ENCODE peak calls at places on chromosomes 4 and X, in ten cellular contexts. M is OCI-LY7, S is GM23248, G is PC-3, F is left ventricle myocardium inferior, R is tibial nerve, A is lung, B is endodermal cell, Z is cardiac muscle cell, D is right atrium auricular region. W is an unnamed sample.
A peak's percentile ranks its signal among the peaks of the same experiment; 100 is the strongest.

GRCh38 chr4:141177171-141177570 is 43.5 kb upstream of the ZNF330 start:
- DNase-seq in B (no peak), R (no peak), M (no peak), D (no peak), Z (no peak), G (no peak), S (no peak), A (no peak), F (no peak), W (no peak)

GRCh38 chrX:31580227-31580626 is 508.4 kb upstream of the FTHL17 start:
- DNase-seq in B (peak; percentile 57), D (no peak), S (peak; percentile 46), G (no peak), A (no peak), F (no peak), R (no peak), M (no peak), Z (peak; percentile 3), W (no peak)

GRCh38 chrX:105567046-105567445 is 255.3 kb upstream of the NRK start:
- DNase-seq in D (no peak), F (no peak), Z (no peak), R (no peak), A (no peak), M (no peak), G (no peak), B (no peak), S (no peak), W (no peak)

GRCh38 chr4:69717778-69718177 is 42.6 kb downstream of the SULT1B1 start:
- DNase-seq in Z (no peak), R (no peak), D (no peak), B (no peak), S (no peak), G (no peak), A (no peak), F (no peak), M (no peak), W (no peak)

GRCh38 chr4:1201851-1202525 is 29.6 kb upstream of the SPON2 start:
- DNase-seq in M (peak; percentile 54), S (peak; percentile 35), G (no peak), A (peak; percentile 67), B (peak; percentile 30), R (peak; percentile 15), Z (no peak), D (peak; percentile 85), F (no peak), W (peak; percentile 73)

GRCh38 chr4:8336412-8337075 is 67.0 kb downstream of the HTRA3 start:
- DNase-seq in F (no peak), S (peak; percentile 47), M (no peak), R (no peak), G (peak; percentile 75), B (no peak), A (no peak), Z (no peak), D (no peak), W (peak; percentile 22)

GRCh38 chr4:185914583-185915199 is 102.7 kb upstream of the SORBS2 start:
- DNase-seq in F (no peak), G (no peak), D (no peak), S (no peak), Z (no peak), A (no peak), B (no peak), R (no peak), M (no peak), W (no peak)

GRCh38 chr4:85708468-85708867 is 233.5 kb downstream of the ARHGAP24 start:
- DNase-seq in S (no peak), D (no peak), A (no peak), M (no peak), Z (peak; percentile 8), B (no peak), F (no peak), G (no peak), R (no peak), W (no peak)

GRCh38 chrX:151713859-151714258 is 2.0 kb upstream of the FATE1 start:
- DNase-seq in A (no peak), G (peak; percentile 47), R (no peak), S (peak; percentile 22), B (peak; percentile 82), M (peak; percentile 11), D (no peak), Z (peak; percentile 20), F (no peak), W (no peak)

GRCh38 chrX:135596495-135596894 is 76.0 kb downstream of the INTS6L start:
- DNase-seq in G (peak; percentile 58), M (peak; percentile 42), Z (peak; percentile 61), R (no peak), F (peak; percentile 14), B (peak; percentile 83), D (no peak), S (peak; percentile 59), A (no peak), W (peak; percentile 40)

GRCh38 chr4:33060873-33061542 is 2340.8 kb downstream of the PCDH7 start:
- DNase-seq in S (peak; percentile 74), F (no peak), A (no peak), M (peak; percentile 41), G (peak; percentile 69), R (no peak), Z (peak; percentile 79), B (peak; percentile 89), D (no peak), W (no peak)

GRCh38 chr4:109560687-109561452 is 824 bp downstream of the MCUB start:
- DNase-seq in G (peak; percentile 64), A (peak; percentile 30), B (peak; percentile 78), Z (peak; percentile 23), F (peak; percentile 30), M (peak; percentile 82), D (peak; percentile 74), R (no peak), S (peak; percentile 93), W (no peak)

GRCh38 chr4:157121396-157121795 is 45.4 kb downstream of the GLRB start:
- DNase-seq in M (no peak), Z (no peak), A (no peak), G (no peak), F (no peak), R (no peak), D (no peak), S (no peak), B (no peak), W (no peak)

GRCh38 chr4:140003851-140004579 is 150.0 kb downstream of the MAML3 start:
- DNase-seq in G (no peak), F (no peak), S (no peak), D (no peak), A (no peak), R (no peak), M (no peak), Z (peak; percentile 35), B (no peak), W (no peak)
- H3K4me3 ChIP-seq in G (peak overlapping the region; percentile 64), F (peak overlapping the region; percentile 63), S (peak overlapping the region; percentile 77), D (peak overlapping the region; percentile 42), A (peak overlapping the region; percentile 38), R (peak overlapping the region; percentile 47), M (no peak overlapping the region), Z (peak overlapping the region; percentile 14), B (peak overlapping the region; percentile 66), W (peak overlapping the region; percentile 38)

DNA sequence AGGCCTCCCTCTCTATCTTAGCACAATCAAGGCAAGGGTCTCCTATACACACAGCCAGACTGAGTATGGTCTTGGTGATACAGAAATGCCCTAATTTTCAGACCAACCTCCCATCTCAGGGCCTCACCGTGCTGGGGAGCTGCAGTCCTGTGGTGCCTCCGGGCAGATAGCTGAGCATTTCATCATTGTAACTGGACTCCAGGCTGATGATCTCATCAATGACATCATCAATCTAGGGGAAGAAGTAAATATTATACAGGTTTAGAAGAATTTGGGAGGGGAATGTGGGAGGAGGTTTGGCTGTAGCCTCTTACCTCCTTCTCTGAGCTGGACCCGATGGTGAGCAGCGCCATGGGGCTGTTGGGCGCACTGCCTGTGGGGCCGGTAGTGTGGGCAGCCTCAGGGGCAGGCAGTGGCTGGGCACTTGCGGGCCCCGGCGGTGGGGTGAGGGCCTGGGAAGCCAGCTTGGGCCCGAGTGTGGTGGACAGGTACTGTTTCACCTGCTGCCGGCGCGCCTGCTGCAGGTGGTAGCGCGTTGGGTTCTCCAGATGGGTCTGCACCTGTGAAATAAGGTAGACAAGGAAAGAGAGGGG is 5.2 kb downstream of the TFE3 start:
- DNase-seq in F (no peak), D (no peak), A (no peak), S (peak; percentile 62), Z (no peak), G (peak; percentile 28), R (no peak), B (no peak), M (no peak), W (no peak)
- H3K27ac ChIP-seq in F (no peak overlapping the region), D (no peak overlapping the region), A (no peak overlapping the region), S (peak overlapping the region; percentile 51), Z (no peak overlapping the region), G (no peak overlapping the region), R (no peak overlapping the region), B (no peak overlapping the region), M (no peak overlapping the region), W (peak overlapping the region; percentile 96)

DNA sequence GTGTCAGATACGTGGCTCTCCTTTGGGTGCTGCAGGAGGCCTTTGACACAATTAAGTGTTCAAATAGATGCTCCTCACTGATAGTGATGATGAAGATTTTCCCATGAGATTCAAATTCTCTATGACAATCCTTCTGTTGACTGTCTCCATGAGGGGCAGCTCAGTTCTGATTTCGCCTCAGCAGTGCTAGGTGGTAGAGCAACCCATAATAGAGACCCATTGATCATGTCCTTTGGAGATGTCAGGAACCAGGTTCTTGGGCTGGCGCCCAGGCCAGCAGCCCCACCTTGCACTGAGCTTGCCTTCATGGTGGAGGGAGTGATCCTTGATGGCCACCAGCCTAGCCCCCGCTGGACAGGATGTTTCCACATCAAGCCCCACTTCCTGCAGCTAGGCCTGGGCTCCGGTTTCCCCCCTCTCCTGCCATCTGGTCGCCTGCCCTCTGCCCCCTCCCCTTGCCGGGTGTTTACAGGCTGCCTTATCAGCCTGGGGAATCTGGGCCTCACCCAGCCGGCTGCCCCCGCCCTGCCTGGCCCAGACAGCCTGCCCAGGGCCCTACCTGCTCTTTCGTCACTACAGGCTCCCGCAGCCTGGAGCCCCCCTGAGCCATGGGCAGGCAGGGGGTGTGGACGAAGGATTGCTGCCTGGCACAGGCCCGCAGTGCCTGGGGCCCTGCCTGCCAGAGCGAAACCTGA is 12.6 kb downstream of the ELF4 start:
- DNase-seq in A (no peak), R (no peak), D (no peak), M (no peak), G (no peak), B (no peak), S (no peak), F (no peak), Z (no peak), W (peak; percentile 53)
- H3K4me1 ChIP-seq in A (peaks cover 16% of the 10 kb centered on the region), R (no peaks in the 10 kb centered on the region), D (peaks cover 37% of the 10 kb centered on the region), M (peaks cover 11% of the 10 kb centered on the region), G (peaks cover 4% of the 10 kb centered on the region), B (no peaks in the 10 kb centered on the region), S (peaks cover 12% of the 10 kb centered on the region), F (peaks cover 31% of the 10 kb centered on the region), Z (no peaks in the 10 kb centered on the region), W (peaks cover 38% of the 10 kb centered on the region)

DNA sequence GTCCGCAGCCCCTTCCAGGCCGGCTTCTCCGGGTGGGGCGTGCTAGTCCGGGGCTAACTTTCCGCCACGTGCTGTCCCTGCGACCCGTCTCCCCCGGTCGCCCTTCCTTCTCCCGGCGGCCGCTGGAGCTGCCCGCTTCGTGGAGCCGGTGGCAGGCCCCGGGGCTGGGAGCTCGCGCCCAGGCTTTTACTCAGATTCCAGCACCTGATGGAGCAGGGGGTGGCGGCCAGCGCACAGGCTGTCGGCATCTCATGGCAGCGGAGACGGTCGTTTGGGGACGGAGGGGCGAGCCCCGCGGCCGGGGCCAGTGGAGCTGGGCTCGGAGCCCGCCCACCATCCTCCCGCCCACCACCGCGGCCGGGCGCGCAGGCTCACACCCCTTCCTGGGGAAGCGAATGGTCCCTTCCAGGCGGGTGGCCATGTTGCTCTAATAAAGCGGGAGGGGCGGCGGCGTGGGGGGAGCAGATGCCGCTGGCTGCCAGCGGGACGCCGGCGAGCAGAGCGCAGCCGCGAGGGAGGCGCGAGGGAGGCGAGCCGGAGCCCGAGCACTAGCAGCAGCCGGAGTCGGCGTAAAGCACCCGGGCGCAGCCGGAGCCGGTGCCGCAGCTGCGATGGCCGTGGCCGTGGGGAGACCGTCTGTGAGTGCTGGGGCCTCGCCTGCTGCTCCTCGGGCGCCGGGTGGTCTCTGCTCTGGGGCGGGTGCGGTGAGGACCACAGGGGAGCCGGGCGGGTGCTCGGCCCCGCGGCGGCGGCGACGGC is at the start of gene SEPTIN11:
- DNase-seq in M (peak; percentile 87), A (peak; percentile 92), D (peak; percentile 94), B (peak; percentile 97), G (peak; percentile 84), R (peak; percentile 87), S (peak; percentile 98), F (peak; percentile 94), Z (peak; percentile 96), W (peak; percentile 91)
- H3K4me3 ChIP-seq in M (peak within 1 kb of the TSS; percentile 73), A (peak within 1 kb of the TSS; percentile 87), D (peak within 1 kb of the TSS; percentile 84), B (peak within 1 kb of the TSS; percentile 88), G (peak within 1 kb of the TSS; percentile 86), R (peak within 1 kb of the TSS; percentile 74), S (peak within 1 kb of the TSS; percentile 96), F (peak within 1 kb of the TSS; percentile 95), Z (peak within 1 kb of the TSS; percentile 60), W (peak within 1 kb of the TSS; percentile 87)

W was measured in stomach.